ENCODE peak calls at places on chromosomes 7 and 10, in eight cellular contexts. W, Y, G, Q, U, Z, X and M are unnamed samples. For H3K4me1, the result is how much of the 10 kb centered on the place peaks cover.

GRCh38 chr10:125823663-125824251 is 411 bp downstream of the BCCIP start:
- DNase-seq in W (peak), Y (no peak), Z (no peak), G (no peak), X (no peak), U (peak), Q (peak), M (no peak)

GRCh38 chr7:42151309-42151708 is 85.7 kb downstream of the GLI3 start:
- DNase-seq in Y (no peak), Z (no peak), U (peak), X (no peak), G (no peak), W (no peak), Q (no peak), M (no peak)

GRCh38 chr10:96376483-96376882 is 17.7 kb upstream of the OPALIN start:
- DNase-seq in X (no peak), W (no peak), Z (no peak), U (no peak), Q (peak), Y (no peak), G (no peak), M (no peak)

GRCh38 chr10:50271564-50272250 is 20.4 kb upstream of the ASAH2 start:
- DNase-seq in Y (no peak), U (no peak), W (no peak), X (no peak), G (no peak), Z (no peak), Q (no peak), M (no peak)

GRCh38 chr10:101136007-101136707 is 5.1 kb downstream of the TLX1 start:
- DNase-seq in X (no peak), Z (no peak), Y (peak), W (no peak), U (no peak), G (no peak), Q (no peak), M (peak)

GRCh38 chr7:127885843-127886242 is 145.4 kb downstream of the LRRC4 start:
- DNase-seq in X (no peak), Q (peak), U (peak), Y (no peak), Z (no peak), W (no peak), G (no peak), M (no peak)

GRCh38 chr10:110862961-110863360 is 8.8 kb upstream of the PDCD4 start:
- DNase-seq in U (no peak), Y (no peak), X (no peak), Z (no peak), Q (no peak), G (no peak), W (no peak), M (no peak)

GRCh38 chr10:22561909-22562308 is 152.5 kb downstream of the PIP4K2A start:
- DNase-seq in Q (no peak), Y (no peak), G (no peak), U (no peak), W (no peak), X (no peak), Z (no peak), M (no peak)

GRCh38 chr10:126350216-126350992 is 37.9 kb downstream of the ADAM12 start:
- DNase-seq in G (no peak), Y (peak), X (no peak), U (peak), Q (peak), Z (no peak), W (no peak), M (no peak)

GRCh38 chr10:102324061-102324460 is 71.4 kb upstream of the NFKB2 start:
- DNase-seq in X (no peak), Z (no peak), U (peak), W (peak), Y (no peak), Q (peak), G (no peak), M (peak)

GRCh38 chr7:130926021-130926691 is 192.1 kb upstream of the KLF14 start:
- DNase-seq in Y (no peak), Z (no peak), U (no peak), G (no peak), Q (no peak), W (no peak), X (no peak), M (no peak)

GRCh38 chr7:130896051-130896881 is 162.3 kb upstream of the KLF14 start:
- DNase-seq in X (no peak), W (no peak), G (no peak), Q (no peak), Z (no peak), U (peak), Y (no peak), M (no peak)

GRCh38 chr10:113424984-113425383 is 127.9 kb upstream of the HABP2 start:
- DNase-seq in Y (no peak), Q (no peak), W (no peak), X (no peak), G (no peak), U (no peak), Z (no peak), M (no peak)

GRCh38 chr7:149459540-149460433 is 1.1 kb downstream of the ZNF777 start:
- DNase-seq in Q (peak), Y (peak), G (no peak), X (no peak), U (no peak), Z (no peak), W (no peak), M (peak)

GRCh38 chr7:6615853-6616555 is 594 bp downstream of the ZNF853 start:
- DNase-seq in W (peak), Z (peak), Q (no peak), G (peak), Y (peak), X (no peak), U (no peak), M (peak)

GRCh38 chr7:4049202-4049601 is 632.9 kb upstream of the FOXK1 start:
- DNase-seq in X (no peak), G (no peak), Z (no peak), W (no peak), Y (no peak), U (no peak), Q (no peak), M (no peak)

GRCh38 chr10:60236869-60237524 is 152.7 kb downstream of the ANK3 start:
- DNase-seq in Y (no peak), U (no peak), Q (no peak), Z (peak), X (peak), W (no peak), G (peak), M (no peak)

GRCh38 chr7:1894313-1894900 is 224.3 kb downstream of the ELFN1 start:
- DNase-seq in X (no peak), Z (no peak), G (peak), W (no peak), Q (no peak), Y (no peak), U (no peak), M (no peak)

GRCh38 chr7:2275101-2275500 is 33.1 kb downstream of the NUDT1 start:
- DNase-seq in G (no peak), Z (no peak), W (no peak), X (no peak), Q (no peak), U (no peak), Y (no peak), M (no peak)

GRCh38 chr10:79436850-79437103 is 8.6 kb downstream of the ZCCHC24 start:
- DNase-seq in U (no peak), W (no peak), Z (no peak), Q (no peak), X (no peak), G (no peak), Y (no peak), M (no peak)

GRCh38 chr7:69780377-69780776 is 182.1 kb downstream of the AUTS2 start:
- DNase-seq in W (peak), Q (no peak), G (no peak), Z (no peak), Y (no peak), X (no peak), U (no peak), M (peak)

GRCh38 chr7:24786941-24787340 is 29.7 kb upstream of the GSDME start:
- DNase-seq in G (peak), U (peak), Q (peak), W (no peak), Z (peak), X (no peak), Y (peak), M (no peak)

GRCh38 chr10:88042162-88043100 is 179.0 kb downstream of the PTEN start:
- DNase-seq in Z (peak), Q (peak), U (peak), G (no peak), Y (no peak), X (no peak), W (peak), M (peak)

GRCh38 chr7:150951181-150951520 is 27.0 kb downstream of the KCNH2 start:
- DNase-seq in Q (no peak), Y (no peak), X (peak), U (no peak), Z (no peak), G (no peak), W (no peak), M (no peak)
- H3K4me1 ChIP-seq in Q (under half), Y (under half), X (under half), U (under half), Z (under half), G (under half), W (under half), M (under half)

DNA sequence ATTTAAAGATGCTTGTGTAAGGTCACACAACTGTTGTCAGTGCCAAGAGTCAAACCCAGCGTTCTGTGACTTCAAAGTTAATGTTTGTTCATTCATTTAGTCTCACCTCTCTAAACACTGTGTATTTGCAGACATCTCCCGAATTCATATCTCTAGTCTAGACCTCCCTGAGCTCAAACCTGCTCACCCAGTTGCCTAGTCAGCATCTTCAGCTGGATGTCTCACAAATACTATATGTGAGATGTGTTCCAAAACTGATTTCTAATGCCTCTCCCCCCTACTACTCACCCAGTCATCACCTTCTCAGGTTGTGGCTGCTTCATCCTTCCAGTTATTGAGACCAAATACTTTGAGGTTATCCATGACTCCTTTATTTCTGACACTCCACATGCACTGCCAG is 91.4 kb downstream of the ST7 start:
- DNase-seq in X (no peak), Q (no peak), Y (no peak), W (no peak), G (no peak), U (no peak), Z (no peak), M (no peak)
- H3K4me1 ChIP-seq in X (under half), Q (under half), Y (under half), W (under half), G (half or more), U (under half), Z (under half), M (under half)

DNA sequence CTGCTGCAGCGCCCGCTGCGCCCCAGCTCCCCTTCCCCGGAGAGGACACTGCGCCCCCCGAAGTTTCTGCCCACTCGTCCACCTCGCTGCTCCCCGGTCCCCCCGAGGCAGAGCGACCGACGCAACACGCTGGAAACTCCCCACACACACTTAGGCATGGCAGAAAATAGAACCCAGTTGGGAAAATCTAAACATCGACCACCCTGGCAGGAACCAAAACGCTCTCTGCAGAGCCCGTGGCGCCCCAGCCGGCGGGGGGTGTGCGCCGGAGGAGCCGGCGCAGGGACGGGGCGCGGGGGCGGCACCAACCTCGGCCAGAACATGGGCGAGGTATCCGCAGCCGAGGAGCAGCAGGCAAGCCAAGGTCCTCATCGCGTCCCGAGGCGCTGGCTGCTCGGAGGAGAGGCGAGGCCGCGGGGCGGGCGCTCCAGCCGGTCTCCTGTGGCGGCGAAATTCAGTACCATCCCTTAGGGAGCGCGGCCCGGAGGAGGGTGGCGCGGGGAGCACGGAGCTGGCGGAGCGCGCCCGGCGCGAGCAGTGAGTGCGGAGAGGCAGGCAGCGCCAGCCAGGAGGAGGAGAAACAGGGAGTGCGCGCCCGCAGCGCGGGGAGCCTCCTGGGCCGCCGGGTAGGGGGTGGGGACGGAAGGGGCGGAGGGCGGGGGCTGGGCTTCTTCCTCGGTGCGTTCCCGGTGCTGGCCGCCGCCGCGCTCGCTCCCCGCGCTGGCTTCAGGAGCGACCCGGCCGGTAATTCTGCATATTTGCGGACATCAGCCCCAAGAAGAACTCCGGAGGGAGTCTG is 817 bp downstream of the PDGFA start:
- DNase-seq in Z (peak), U (peak), Y (peak), X (peak), W (peak), G (peak), Q (peak), M (peak)
- H3K4me1 ChIP-seq in Z (under half), U (under half), Y (under half), X (under half), W (half or more), G (under half), Q (half or more), M (under half)

GRCh38 chr7:75969182-75969581 is 25.2 kb downstream of the TMEM120A start:
- DNase-seq in W (no peak), Q (no peak), U (no peak), X (no peak), G (peak), Y (no peak), Z (no peak), M (no peak)
- H3K4me1 ChIP-seq in W (under half), Q (under half), U (under half), X (under half), G (half or more), Y (under half), Z (under half), M (under half)

DNA sequence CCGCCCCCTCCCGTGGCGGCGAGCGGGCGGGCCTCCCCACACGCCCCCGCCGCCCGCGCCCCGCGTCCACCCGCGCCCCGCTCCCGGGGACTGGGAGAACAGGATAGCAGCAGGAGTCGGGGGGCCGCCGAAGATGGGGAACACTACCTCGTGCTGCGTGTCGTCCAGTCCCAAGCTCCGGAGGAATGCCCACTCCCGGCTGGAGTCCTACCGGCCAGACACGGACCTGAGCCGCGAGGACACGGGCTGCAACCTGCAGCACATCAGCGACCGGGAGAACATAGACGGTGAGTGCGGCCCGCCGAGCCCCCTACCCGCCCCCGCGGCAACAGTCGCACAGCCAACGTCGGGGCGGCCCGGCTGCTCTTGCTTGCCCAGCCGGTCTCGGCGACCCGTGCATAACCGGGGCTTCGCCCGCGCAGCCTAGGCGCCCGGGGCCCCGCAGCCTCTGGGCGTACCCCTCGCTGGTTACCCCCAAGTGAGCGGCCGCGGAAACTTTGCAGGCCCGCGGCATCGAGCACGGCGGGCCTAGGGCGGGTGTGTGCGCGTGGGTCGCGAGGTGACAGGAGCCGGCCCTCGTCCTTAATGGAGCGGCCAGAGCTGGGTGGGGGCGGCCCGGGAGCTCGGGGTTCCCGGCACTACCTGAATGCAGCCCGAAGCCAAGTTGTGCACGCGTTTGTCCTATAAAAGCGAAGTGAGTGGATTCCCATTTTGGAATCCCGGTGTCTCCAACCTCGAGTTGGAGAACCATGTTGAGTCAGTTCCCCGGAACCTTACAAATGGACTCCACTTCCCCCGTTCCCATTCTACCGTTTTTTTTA is 822 bp downstream of the CCNY start:
- DNase-seq in Y (peak), W (peak), Z (peak), U (no peak), G (peak), X (peak), Q (peak), M (peak)
- H3K4me1 ChIP-seq in Y (half or more), W (under half), Z (under half), U (under half), G (half or more), X (under half), Q (under half), M (under half)

DNA sequence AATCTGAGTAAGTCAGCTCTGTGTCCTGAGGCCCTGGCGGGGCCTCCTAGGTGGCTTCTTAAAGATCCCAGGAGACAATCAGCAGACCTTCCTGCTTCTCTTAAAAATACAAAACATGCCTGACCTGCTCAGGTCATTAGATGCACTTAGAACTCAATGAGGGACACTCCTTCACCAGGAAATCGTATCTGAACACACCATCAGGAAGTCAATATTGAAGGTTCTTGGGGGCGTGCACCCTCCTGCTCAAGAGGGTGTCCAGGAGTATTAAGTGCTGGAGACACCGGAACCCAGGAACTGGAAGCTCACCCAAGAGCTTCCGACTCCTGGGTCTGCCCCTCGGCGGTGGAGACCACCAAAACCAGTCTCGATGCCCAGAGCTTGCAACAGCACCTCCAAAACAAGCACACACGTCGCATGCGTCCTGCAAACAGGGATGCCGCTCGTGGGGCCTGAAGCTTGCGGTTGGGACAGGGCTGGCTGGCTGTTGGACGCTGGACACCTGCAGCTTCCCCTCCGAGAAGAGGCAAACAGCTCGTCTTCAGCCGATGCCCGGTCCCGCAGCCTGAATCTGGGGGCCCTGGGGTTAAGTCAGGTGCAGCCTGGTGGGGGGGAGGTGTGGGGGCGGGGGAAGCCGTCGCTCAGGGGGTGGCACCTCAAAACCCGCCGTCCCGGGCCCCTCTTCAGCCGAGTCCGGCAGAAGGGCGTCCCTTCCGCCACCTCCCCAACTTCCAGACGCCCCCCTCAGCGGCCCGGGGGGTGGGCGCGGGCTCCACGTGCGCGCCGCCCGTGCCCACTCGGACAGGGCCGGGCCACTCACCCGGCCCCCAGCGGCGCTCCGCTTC is 722 bp downstream of the RAPGEF5 start:
- DNase-seq in U (no peak), Z (peak), Y (peak), W (peak), G (no peak), X (peak), Q (peak), M (peak)
- H3K4me1 ChIP-seq in U (under half), Z (under half), Y (under half), W (under half), G (under half), X (under half), Q (under half), M (under half)